ENCODE peak calls at places on chromosome 13, in five cellular contexts. T, Z, B, L and P are unnamed samples.
A peak's percentile ranks its signal among the peaks of the same experiment; 100 is the strongest.

GRCh38 chr13:88281846-88282245 is 610.7 kb downstream of the SLITRK5 start:
- DNase-seq in T (no peak), Z (no peak), L (no peak), B (no peak), P (no peak)

GRCh38 chr13:60411464-60411863 is 14.4 kb downstream of the TDRD3 start:
- DNase-seq in Z (no peak), T (no peak), B (no peak), L (no peak), P (no peak)

GRCh38 chr13:53121131-53121773 is 92.6 kb downstream of the OLFM4 start:
- DNase-seq in T (no peak), Z (no peak), L (no peak), B (no peak), P (no peak)

GRCh38 chr13:49651775-49652690 is 23.7 kb downstream of the ARL11 start:
- DNase-seq in Z (no peak), L (no peak), T (no peak), B (no peak), P (no peak)

GRCh38 chr13:44368062-44368591 is 5.5 kb upstream of the SERP2 start:
- DNase-seq in L (peak; percentile 69), T (no peak), Z (peak; percentile 52), B (no peak), P (no peak)

GRCh38 chr13:67148219-67148583 is 81.9 kb downstream of the PCDH9 start:
- DNase-seq in L (no peak), T (no peak), Z (peak; percentile 67), B (no peak), P (no peak)

GRCh38 chr13:47798906-47799305 is 202.2 kb downstream of the SUCLA2 start:
- DNase-seq in L (no peak), B (no peak), Z (peak; percentile 19), T (no peak), P (no peak)

GRCh38 chr13:24108615-24108965 is 51.9 kb upstream of the SPATA13 start:
- DNase-seq in B (no peak), T (no peak), L (no peak), Z (no peak), P (no peak)

GRCh38 chr13:95652821-95653220 is 8.3 kb upstream of the DZIP1 start:
- DNase-seq in Z (no peak), B (no peak), T (no peak), L (no peak), P (no peak)

GRCh38 chr13:93345642-93346220 is 119.1 kb downstream of the GPC6 start:
- DNase-seq in Z (no peak), B (no peak), T (no peak), L (no peak), P (no peak)

GRCh38 chr13:84641491-84641890 is 759.2 kb upstream of the SLITRK1 start:
- DNase-seq in Z (no peak), T (no peak), L (no peak), B (no peak), P (no peak)

GRCh38 chr13:98182589-98182988 is 5.5 kb upstream of the RNF113B start:
- DNase-seq in Z (no peak), T (no peak), B (no peak), L (no peak), P (no peak)

GRCh38 chr13:24147570-24147963 is 13.0 kb upstream of the SPATA13 start:
- DNase-seq in L (no peak), Z (no peak), T (no peak), B (no peak), P (no peak)

GRCh38 chr13:56356690-56357089 is 784.0 kb upstream of the PRR20A start:
- DNase-seq in L (no peak), T (no peak), B (no peak), Z (no peak), P (no peak)

GRCh38 chr13:40383132-40383531 is 283.3 kb downstream of the FOXO1 start:
- DNase-seq in B (peak; percentile 49), Z (no peak), L (no peak), T (no peak), P (no peak)

GRCh38 chr13:40383922-40384321 is 282.5 kb downstream of the FOXO1 start:
- DNase-seq in Z (no peak), T (no peak), L (no peak), B (no peak), P (no peak)

GRCh38 chr13:40385858-40386180 is 280.6 kb downstream of the FOXO1 start:
- DNase-seq in B (no peak), L (peak; percentile 55), Z (no peak), T (no peak), P (no peak)

GRCh38 chr13:40386586-40386985 is 279.9 kb downstream of the FOXO1 start:
- DNase-seq in B (no peak), Z (no peak), T (no peak), L (no peak), P (no peak)

GRCh38 chr13:40384976-40385857 is 281.2 kb downstream of the FOXO1 start:
- DNase-seq in Z (no peak), L (no peak), T (no peak), B (no peak), P (no peak)
- H2AFZ ChIP-seq in Z (no peak overlapping the region), L (no peak overlapping the region), T (no peak overlapping the region), B (no peak overlapping the region), P (peak overlapping the region; percentile 4)

DNA sequence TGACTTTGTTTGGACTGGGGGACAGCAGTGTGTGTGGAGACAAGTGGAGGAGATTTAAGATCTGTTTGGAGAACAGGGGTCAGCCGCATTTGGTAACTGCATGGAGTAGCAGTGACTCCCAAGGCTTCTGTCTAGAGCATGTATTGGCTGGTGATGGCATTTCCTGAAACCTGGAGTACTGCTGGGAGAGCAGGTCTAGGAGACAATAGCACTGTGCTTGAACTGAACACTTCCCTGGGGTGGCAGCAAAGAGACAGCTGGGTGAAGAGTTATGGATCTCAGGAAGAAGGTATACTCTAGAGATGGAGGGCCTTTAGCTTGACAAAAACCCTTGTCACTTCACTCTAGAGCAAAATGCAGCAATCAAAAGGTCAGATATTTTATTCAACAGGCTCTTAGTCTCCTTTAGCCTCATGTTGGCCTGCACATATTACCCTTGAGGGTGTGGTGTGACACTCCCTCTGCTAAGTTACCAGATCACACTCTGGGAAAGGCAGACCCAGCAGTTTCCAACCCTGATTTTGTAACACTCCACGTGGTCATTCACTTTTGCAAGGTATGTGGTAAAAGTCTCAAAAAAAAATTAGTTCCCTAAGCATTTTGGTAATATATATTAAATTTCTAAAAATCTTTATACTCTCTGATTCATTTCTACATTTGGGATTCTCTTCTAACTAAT is 70.2 kb downstream of the DHRS12 start:
- DNase-seq in T (no peak), L (no peak), B (no peak), Z (peak; percentile 41), P (no peak)
- H2BK12ac ChIP-seq in T (no peak overlapping the region), L (peak overlapping the region; percentile 12), B (no peak overlapping the region), Z (no peak overlapping the region), P (no peak overlapping the region)

GRCh38 chr13:106099765-106100164 is 435.7 kb downstream of the EFNB2 start:
- DNase-seq in B (no peak), T (no peak), L (no peak), Z (no peak), P (no peak)
- H2AFZ ChIP-seq in B (no peak overlapping the region), T (no peak overlapping the region), L (no peak overlapping the region), Z (no peak overlapping the region), P (peak overlapping the region; percentile 70)

DNA sequence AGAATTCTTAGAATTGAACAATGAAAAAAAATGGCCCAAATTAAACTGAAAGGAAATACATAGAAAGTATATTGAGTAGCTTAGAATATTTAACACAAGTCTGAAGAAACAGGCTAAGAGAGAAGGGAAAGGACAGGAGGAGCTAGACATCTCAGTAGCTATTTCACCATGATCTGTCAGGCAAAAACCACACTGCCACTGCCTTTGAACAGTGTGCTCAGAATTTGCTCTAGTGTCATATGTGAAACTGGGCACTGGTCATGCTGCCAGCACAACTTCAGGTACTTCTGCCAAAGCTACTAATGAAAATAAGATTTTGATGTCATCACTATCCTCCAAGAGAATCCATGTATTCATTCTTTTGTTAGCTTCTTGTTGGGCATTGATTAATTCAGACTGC is 1280.8 kb upstream of the PCDH20 start:
- DNase-seq in B (no peak), T (no peak), Z (no peak), L (no peak), P (no peak)
- H2BK12ac ChIP-seq in B (no peak overlapping the region), T (no peak overlapping the region), Z (no peak overlapping the region), L (no peak overlapping the region), P (no peak overlapping the region)

GRCh38 chr13:36919833-36920611 is at the start of gene SMAD9:
- DNase-seq in T (no peak), Z (peak; percentile 72), L (peak; percentile 68), B (peak; percentile 53), P (peak; percentile 57)
- H2AFZ ChIP-seq in T (peak within 1 kb of the TSS; percentile 54), Z (peak within 1 kb of the TSS; percentile 58), L (peak within 1 kb of the TSS; percentile 63), B (no peak within 1 kb of the TSS), P (peak within 1 kb of the TSS; percentile 81)

GRCh38 chr13:111876506-111876905 is 190.4 kb upstream of the SOX1 start:
- DNase-seq in Z (no peak), T (no peak), B (no peak), L (no peak), P (no peak)
- H2BK12ac ChIP-seq in Z (no peak overlapping the region), T (no peak overlapping the region), B (no peak overlapping the region), L (no peak overlapping the region), P (no peak overlapping the region)

GRCh38 chr13:37505531-37505930 is 93.0 kb downstream of the POSTN start:
- DNase-seq in T (no peak), L (no peak), B (no peak), Z (no peak), P (no peak)

GRCh38 chr13:37515226-37515625 is 83.3 kb downstream of the POSTN start:
- DNase-seq in L (no peak), Z (no peak), T (no peak), B (no peak), P (no peak)

DNA sequence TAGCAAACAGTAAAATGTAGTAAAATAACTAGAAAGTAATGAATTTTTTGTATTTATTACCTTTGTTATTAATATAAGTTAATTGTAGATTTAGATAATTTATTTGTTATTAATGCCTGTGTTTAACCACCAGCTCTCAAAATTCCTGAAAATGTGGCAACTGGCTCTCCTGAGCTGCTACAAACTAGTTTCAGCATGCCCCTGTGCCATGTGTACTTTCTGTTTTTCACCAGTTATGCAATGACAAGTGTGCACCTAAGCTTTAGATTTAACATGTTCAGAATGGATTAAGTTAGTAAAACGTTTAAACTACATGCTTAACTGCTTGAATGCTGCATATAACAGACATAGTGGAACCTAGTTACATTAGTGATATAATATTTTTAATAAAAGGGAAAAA is 88.1 kb downstream of the POSTN start:
- DNase-seq in L (no peak), Z (no peak), T (no peak), B (no peak), P (no peak)
- H2AFZ ChIP-seq in L (no peak overlapping the region), Z (no peak overlapping the region), T (peak overlapping the region; percentile 48), B (no peak overlapping the region), P (no peak overlapping the region)

DNA sequence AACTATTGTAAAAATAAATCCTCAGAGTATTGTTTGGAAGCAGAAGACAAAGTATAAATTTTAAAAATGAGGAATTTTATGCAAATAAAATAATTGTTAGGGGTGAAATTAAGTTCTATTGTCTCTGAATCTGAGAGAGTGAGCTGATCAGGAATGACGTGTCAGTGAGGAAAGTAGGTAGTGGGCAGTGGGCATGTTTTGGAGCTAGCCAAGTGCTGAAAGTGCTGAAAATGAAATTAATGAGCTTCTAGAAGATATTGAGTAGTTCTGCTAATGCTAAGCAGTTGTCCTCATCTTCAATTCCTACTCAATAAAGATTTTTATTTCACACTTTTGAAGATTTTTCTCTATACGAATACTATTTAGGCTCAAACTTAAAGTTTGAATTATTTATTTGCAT is 1167.8 kb upstream of the PCDH20 start:
- DNase-seq in T (no peak), Z (no peak), L (no peak), B (no peak), P (no peak)
- H2BK12ac ChIP-seq in T (no peak overlapping the region), Z (no peak overlapping the region), L (no peak overlapping the region), B (no peak overlapping the region), P (no peak overlapping the region)

GRCh38 chr13:31887311-31887710 is 144.3 kb upstream of the FRY start:
- DNase-seq in L (no peak), B (no peak), Z (no peak), T (no peak), P (no peak)
- H2AFZ ChIP-seq in L (no peak overlapping the region), B (no peak overlapping the region), Z (no peak overlapping the region), T (no peak overlapping the region), P (no peak overlapping the region)